ENCODE peak calls at places on chromosomes 13 and 19, in four cellular contexts. C is HepG2, Y is K562, R is WTC11. X is an unnamed sample.

GRCh38 chr13:46578590-46578975 is 25.6 kb downstream of the LRCH1 start:
- DNase-seq in C (no peak), Y (no peak), R (no peak), X (no peak)

GRCh38 chr13:42392706-42393572 is 121.0 kb downstream of the AKAP11 start:
- DNase-seq in C (no peak), Y (no peak), R (no peak), X (no peak)

GRCh38 chr19:1168877-1169791 is 4.9 kb downstream of the SBNO2 start:
- DNase-seq in C (peak), Y (no peak), R (peak), X (no peak)

GRCh38 chr13:42377640-42378382 is 105.9 kb downstream of the AKAP11 start:
- DNase-seq in C (no peak), Y (no peak), R (no peak), X (no peak)

GRCh38 chr13:78241278-78241919 is 322.8 kb upstream of the EDNRB start:
- DNase-seq in C (peak), Y (peak), R (peak), X (peak)

GRCh38 chr19:23440207-23440606 is 44.9 kb upstream of the ZNF91 start:
- DNase-seq in C (no peak), Y (peak), R (peak), X (peak)

GRCh38 chr13:83340170-83340569 is 542.1 kb downstream of the SLITRK1 start:
- DNase-seq in C (no peak), Y (no peak), R (no peak), X (no peak)

GRCh38 chr13:30306762-30307193 is 573 bp downstream of the KATNAL1 start:
- DNase-seq in C (peak), Y (peak), R (peak), X (peak)

GRCh38 chr13:77697208-77698103 is at the start of gene SLAIN1:
- DNase-seq in C (peak), Y (peak), R (peak), X (peak)

GRCh38 chr19:1767464-1767933 is 14.2 kb downstream of the ONECUT3 start:
- DNase-seq in C (no peak), Y (peak), R (peak), X (peak)

GRCh38 chr19:57056972-57057371 is 62.8 kb upstream of the USP29 start:
- DNase-seq in C (no peak), Y (no peak), R (no peak), X (no peak)

GRCh38 chr19:50258918-50259372 is 55.5 kb downstream of the MYH14 start:
- DNase-seq in C (no peak), Y (peak), R (peak), X (peak)

GRCh38 chr13:98664047-98664446 is 87.1 kb upstream of the STK24 start:
- DNase-seq in C (no peak), Y (no peak), R (no peak), X (no peak)

GRCh38 chr13:23350009-23350408 is 83.5 kb downstream of the SACS start:
- DNase-seq in C (no peak), Y (no peak), R (no peak), X (no peak)

GRCh38 chr13:109941221-109941620 is 154.8 kb upstream of the IRS2 start:
- DNase-seq in C (no peak), Y (no peak), R (no peak), X (no peak)

GRCh38 chr19:39166571-39167391 is 30.0 kb upstream of the NCCRP1 start:
- DNase-seq in C (peak), Y (no peak), R (peak), X (peak)

GRCh38 chr19:50451223-50451534 is 18.5 kb downstream of the MYBPC2 start:
- DNase-seq in C (no peak), Y (no peak), R (no peak), X (no peak)

GRCh38 chr13:104024416-104025170 is 958.4 kb upstream of the SLC10A2 start:
- DNase-seq in C (no peak), Y (no peak), R (no peak), X (no peak)

GRCh38 chr13:40993119-40993518 is 26.0 kb downstream of the ELF1 start:
- DNase-seq in C (no peak), Y (no peak), R (peak), X (no peak)

GRCh38 chr19:41409288-41409687 is 11.7 kb downstream of the BCKDHA start:
- DNase-seq in C (peak), Y (no peak), R (no peak), X (no peak)

GRCh38 chr13:47484564-47484963 is 516.5 kb downstream of the SUCLA2 start:
- DNase-seq in C (peak), Y (no peak), R (no peak), X (no peak)

GRCh38 chr19:42115219-42115618 is 17.0 kb downstream of the POU2F2 start:
- DNase-seq in C (no peak), Y (no peak), R (no peak), X (no peak)

GRCh38 chr19:11174336-11174735 is 18.8 kb upstream of the SPC24 start:
- DNase-seq in C (no peak), Y (no peak), R (no peak), X (no peak)

GRCh38 chr19:16254851-16255408 is 57.2 kb downstream of the AP1M1 start:
- DNase-seq in C (no peak), Y (no peak), R (no peak), X (no peak)

GRCh38 chr13:64078025-64078424 is 2662.4 kb upstream of the PCDH20 start:
- DNase-seq in C (peak), Y (no peak), R (no peak), X (peak)

GRCh38 chr19:5567360-5567970 is at the start of gene TINCR:
- DNase-seq in C (no peak), Y (no peak), R (peak), X (peak)

GRCh38 chr19:39542198-39542597 is 2.2 kb upstream of the EID2 start:
- DNase-seq in C (no peak), Y (no peak), R (no peak), X (no peak)

GRCh38 chr13:99220199-99220931 is 19.7 kb downstream of the UBAC2 start:
- DNase-seq in C (no peak), Y (no peak), R (no peak), X (no peak)

GRCh38 chr19:5170329-5170745 is 170.3 kb downstream of the PTPRS start:
- DNase-seq in C (no peak), Y (peak), R (peak), X (peak)

GRCh38 chr13:91158015-91158390 is 189.5 kb upstream of the MIR17HG start:
- DNase-seq in C (no peak), Y (no peak), R (no peak), X (no peak)

GRCh38 chr19:50333737-50334617 is 4.8 kb upstream of the KCNC3 start:
- DNase-seq in C (no peak), Y (peak), R (peak), X (peak)

GRCh38 chr13:105920375-105920774 is 615.1 kb downstream of the EFNB2 start:
- DNase-seq in C (no peak), Y (no peak), R (no peak), X (no peak)

GRCh38 chr13:102293723-102294122 is 108.1 kb downstream of the FGF14 start:
- DNase-seq in C (no peak), Y (no peak), R (no peak), X (no peak)

GRCh38 chr13:82674546-82674945 is 1207.7 kb downstream of the SLITRK1 start:
- DNase-seq in C (no peak), Y (no peak), R (no peak), X (no peak)

GRCh38 chr13:37023871-37024270 is 23.3 kb downstream of the EXOSC8 start:
- DNase-seq in C (no peak), Y (no peak), R (no peak), X (no peak)

GRCh38 chr13:25169951-25170553 is 2.0 kb downstream of the AMER2 start:
- DNase-seq in C (no peak), Y (no peak), R (no peak), X (peak)

GRCh38 chr19:43901395-43902390 is 33.4 kb downstream of the ZNF45 start:
- DNase-seq in C (peak), Y (peak), R (peak), X (peak)

GRCh38 chr19:12937243-12938053 is 961 bp upstream of the CALR start:
- DNase-seq in C (peak), Y (no peak), R (peak), X (peak)
- TF ChIP-seq FOXJ3 in C (no peak), Y (no peak), R (no peak), X (no peak)

DNA sequence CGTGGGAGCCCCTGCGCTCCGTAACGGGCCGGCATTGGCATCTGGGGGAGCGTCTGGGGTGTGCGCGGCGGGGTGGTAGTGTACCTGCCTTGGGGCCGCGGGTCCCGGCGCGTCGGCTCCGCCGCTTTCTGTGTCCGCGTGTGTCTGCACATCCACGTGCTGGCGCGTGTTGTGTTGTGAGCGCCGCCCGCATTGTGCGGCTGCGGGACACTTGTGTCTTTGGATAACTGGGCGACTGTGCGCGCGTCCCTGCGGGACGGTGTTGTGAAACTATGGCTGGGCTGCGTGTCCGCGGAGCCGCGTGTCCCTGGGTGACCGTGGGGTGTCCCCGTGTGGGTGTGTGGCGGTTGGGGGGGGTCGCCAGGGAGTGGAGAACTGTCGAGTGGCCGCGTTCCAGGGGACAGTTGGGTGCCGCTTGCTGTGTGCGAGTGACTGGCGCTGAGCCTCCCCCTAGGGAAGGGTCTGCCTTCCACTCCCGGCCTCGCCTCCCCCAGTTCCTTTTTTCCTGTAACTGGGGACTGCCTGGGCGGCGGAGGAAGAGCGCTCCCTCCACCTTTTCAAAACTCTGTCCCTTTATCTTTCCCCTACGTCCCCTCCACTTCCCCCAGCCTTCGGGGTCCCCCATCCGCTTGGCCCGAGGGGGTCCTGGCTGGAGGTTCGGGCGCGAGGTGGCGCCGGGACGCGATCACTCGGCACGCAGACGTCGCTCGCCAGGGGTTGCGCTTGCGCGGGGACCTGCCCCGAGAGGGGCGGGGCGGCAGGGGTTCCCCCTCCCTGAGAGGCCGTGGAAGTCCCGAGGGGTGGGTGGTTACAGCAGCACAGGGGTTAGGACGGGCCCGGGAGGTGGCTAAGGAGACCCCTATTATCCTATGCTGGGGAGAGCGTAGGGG is 5.6 kb upstream of the NFIC start:
- DNase-seq in C (no peak), Y (peak), R (no peak), X (peak)
- TF ChIP-seq FOXJ3 in C (no peak), Y (no peak), R (no peak), X (no peak)

GRCh38 chr13:44626176-44626575 is 50.0 kb upstream of the TSC22D1 start:
- DNase-seq in C (no peak), Y (no peak), R (no peak), X (no peak)

GRCh38 chr13:44627441-44627840 is 51.3 kb upstream of the TSC22D1 start:
- DNase-seq in C (no peak), Y (no peak), R (no peak), X (no peak)

DNA sequence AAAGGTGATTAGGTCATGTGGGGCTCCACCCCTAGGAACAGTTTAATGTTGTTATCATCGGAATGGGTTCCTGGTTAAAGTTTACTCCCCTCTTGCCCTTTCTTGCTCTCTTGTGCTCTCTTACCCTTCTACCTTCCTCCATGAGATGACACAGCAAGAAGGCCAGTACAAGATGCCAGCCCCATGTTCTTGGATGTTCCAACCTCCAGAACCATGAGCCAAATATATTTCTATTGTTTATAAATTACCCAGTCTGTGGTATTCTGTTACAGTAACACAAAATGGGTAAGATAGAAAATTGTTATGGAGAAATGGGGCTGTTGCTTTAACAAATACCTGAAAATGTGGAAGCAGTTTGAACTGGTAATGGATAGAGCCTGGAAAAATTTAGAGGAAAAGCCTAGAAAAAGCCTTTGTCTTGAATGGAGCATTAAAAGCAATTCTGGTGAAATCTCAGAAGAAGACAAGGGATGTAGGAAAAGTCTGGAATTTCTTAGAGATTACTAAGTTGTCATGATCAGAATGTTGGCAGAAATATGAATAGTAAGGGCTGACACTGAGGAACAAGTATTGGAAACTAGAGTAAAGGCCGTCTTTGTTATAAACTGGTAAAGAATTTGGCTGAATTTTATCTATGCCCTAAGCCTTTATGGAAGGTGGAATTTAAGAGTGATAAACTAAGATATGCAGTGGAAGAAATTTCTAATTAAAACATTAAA is 53.5 kb upstream of the TSC22D1 start:
- DNase-seq in C (no peak), Y (no peak), R (no peak), X (no peak)
- TF ChIP-seq FOXJ3 in C (no peak), Y (no peak), R (no peak), X (no peak)

GRCh38 chr19:6766357-6767080 is 716 bp downstream of the SH2D3A start:
- DNase-seq in C (no peak), Y (no peak), R (no peak), X (no peak)
- TF ChIP-seq FOXJ3 in C (no peak), Y (no peak), R (no peak), X (no peak)